ENCODE peak calls at places on chromosomes 11 and 22, in ten cellular contexts. F is hippocampal formation; N is CD4-positive, alpha-beta T cell; D is RWPE1; E is LoVo; A is lung; L is GM10248; K is activated gamma-delta T cell; Y is GM12891; Q is midbrain. X is an unnamed sample.

GRCh38 chr22:33920927-33921575 is 775 bp upstream of the LARGE1 start:
- DNase-seq in K (peak; percentile 41), L (peak; percentile 90), D (peak; percentile 62), F (peak; percentile 98), E (peak; percentile 96), A (peak; percentile 97), Q (peak; percentile 97), N (peak; percentile 65), Y (peak; percentile 86), X (peak; percentile 97)

GRCh38 chr11:73334244-73335203 is 26.4 kb downstream of the ARHGEF17 start:
- DNase-seq in A (peak; percentile 71), N (no peak), Y (no peak), E (peak; percentile 29), K (no peak), Q (no peak), D (peak; percentile 77), L (peak; percentile 67), F (no peak), X (no peak)

GRCh38 chr22:46763051-46763705 is 728 bp downstream of the TBC1D22A start:
- DNase-seq in A (no peak), F (no peak), E (peak; percentile 13), N (no peak), D (no peak), Q (no peak), Y (peak; percentile 66), L (peak; percentile 85), K (peak; percentile 36), X (peak; percentile 69)

GRCh38 chr22:17303840-17304779 is 65.2 kb upstream of the CECR2 start:
- DNase-seq in K (no peak), Q (no peak), E (no peak), L (peak; percentile 76), A (peak; percentile 22), F (no peak), Y (peak; percentile 47), D (no peak), N (no peak), X (no peak)

GRCh38 chr11:101466352-101466751 is 117.5 kb downstream of the TRPC6 start:
- DNase-seq in Q (no peak), K (no peak), D (no peak), N (no peak), E (no peak), Y (no peak), L (no peak), A (no peak), F (no peak), X (no peak)

GRCh38 chr11:130179396-130180306 is 20.1 kb downstream of the ST14 start:
- DNase-seq in K (no peak), N (no peak), E (peak; percentile 65), D (no peak), Y (no peak), F (no peak), A (peak; percentile 39), L (no peak), Q (no peak), X (peak; percentile 82)

GRCh38 chr11:110518809-110519514 is 89.2 kb downstream of the FDX1 start:
- DNase-seq in A (no peak), Y (no peak), F (no peak), K (no peak), D (no peak), L (no peak), E (no peak), Q (no peak), N (no peak), X (no peak)

GRCh38 chr11:22685111-22685510 is 18.7 kb downstream of the GAS2 start:
- DNase-seq in L (no peak), A (no peak), N (no peak), D (no peak), Q (no peak), Y (no peak), K (no peak), F (no peak), E (no peak), X (no peak)

GRCh38 chr11:118872403-118872821 is 11.3 kb upstream of the CXCR5 start:
- DNase-seq in N (no peak), K (no peak), A (no peak), E (no peak), L (peak; percentile 65), Y (no peak), F (no peak), Q (no peak), D (no peak), X (no peak)

GRCh38 chr11:75169101-75169885 is 18.4 kb downstream of the SLCO2B1 start:
- DNase-seq in L (no peak), Y (no peak), N (no peak), D (no peak), E (no peak), F (no peak), A (no peak), Q (no peak), K (no peak), X (no peak)

GRCh38 chr11:58622344-58622743 is at the start of gene CNTF:
- DNase-seq in Q (no peak), F (no peak), K (no peak), D (no peak), N (no peak), E (no peak), Y (no peak), A (no peak), L (no peak), X (no peak)

GRCh38 chr22:38313384-38313955 is 3.8 kb downstream of the CSNK1E start:
- DNase-seq in Q (peak; percentile 42), F (peak; percentile 37), D (peak; percentile 69), L (no peak), N (no peak), A (no peak), E (no peak), K (no peak), Y (no peak), X (no peak)

GRCh38 chr11:10522921-10523320 is 18.1 kb downstream of the RNF141 start:
- DNase-seq in L (no peak), Y (no peak), Q (peak; percentile 62), D (no peak), A (no peak), K (no peak), N (no peak), F (no peak), E (peak; percentile 20), X (no peak)

GRCh38 chr11:15507592-15507991 is 392.9 kb downstream of the INSC start:
- DNase-seq in Y (no peak), E (peak; percentile 67), F (no peak), A (no peak), K (no peak), Q (no peak), N (no peak), D (no peak), L (no peak), X (peak; percentile 93)

GRCh38 chr11:16605440-16605970 is 132.9 kb upstream of the C11orf58 start:
- DNase-seq in N (no peak), F (no peak), A (no peak), Q (peak; percentile 44), Y (no peak), K (no peak), L (peak; percentile 10), D (no peak), E (peak; percentile 2), X (peak; percentile 37)

GRCh38 chr11:17864478-17864941 is 129.9 kb downstream of the KCNC1 start:
- DNase-seq in F (no peak), Q (no peak), N (no peak), D (peak; percentile 20), E (peak; percentile 34), Y (no peak), K (no peak), L (no peak), A (no peak), X (peak; percentile 42)

GRCh38 chr11:106482920-106483761 is 405.7 kb downstream of the AASDHPPT start:
- DNase-seq in D (peak; percentile 46), Q (peak; percentile 41), Y (no peak), F (peak; percentile 17), E (no peak), K (no peak), A (no peak), L (no peak), N (no peak), X (no peak)

GRCh38 chr11:121318848-121319834 is 26.6 kb downstream of the SC5D start:
- DNase-seq in L (no peak), D (peak; percentile 59), K (no peak), Q (peak; percentile 64), E (peak; percentile 53), Y (no peak), F (peak; percentile 41), N (peak; percentile 14), A (no peak), X (peak; percentile 55)

GRCh38 chr22:47552541-47553205 is 790.2 kb downstream of the TBC1D22A start:
- DNase-seq in E (no peak), A (no peak), D (no peak), L (no peak), Y (no peak), F (no peak), N (no peak), Q (no peak), K (no peak), X (no peak)

GRCh38 chr11:104522650-104523049 is 358.7 kb upstream of the PDGFD start:
- DNase-seq in K (no peak), D (no peak), Q (no peak), Y (no peak), A (no peak), N (no peak), E (no peak), F (no peak), L (no peak), X (no peak)

GRCh38 chr11:61776561-61777075 is 15.8 kb downstream of the TMEM258 start:
- DNase-seq in D (peak; percentile 74), L (peak; percentile 90), K (no peak), A (peak; percentile 41), Q (peak; percentile 56), E (no peak), Y (peak; percentile 97), F (peak; percentile 56), N (peak; percentile 44), X (peak; percentile 73)

GRCh38 chr11:105802390-105802789 is 192.5 kb downstream of the GRIA4 start:
- DNase-seq in Y (no peak), N (no peak), A (no peak), Q (no peak), F (no peak), D (no peak), E (no peak), K (no peak), L (no peak), X (no peak)

GRCh38 chr11:73652046-73652730 is 5.8 kb downstream of the PLEKHB1 start:
- DNase-seq in E (no peak), Q (peak; percentile 93), N (no peak), L (no peak), A (no peak), D (no peak), K (no peak), Y (no peak), F (peak; percentile 94), X (peak; percentile 31)

GRCh38 chr11:111148953-111149352 is 96.6 kb upstream of the POU2AF2 start:
- DNase-seq in D (no peak), Q (no peak), A (no peak), Y (no peak), L (no peak), F (no peak), E (no peak), K (no peak), N (no peak), X (no peak)

GRCh38 chr11:65243773-65244172 is 18.0 kb upstream of the POLA2 start:
- DNase-seq in D (no peak), N (no peak), L (no peak), A (no peak), F (no peak), Q (no peak), E (no peak), K (no peak), Y (no peak), X (no peak)

GRCh38 chr22:42270512-42271190 is at the start of gene TCF20:
- DNase-seq in A (peak; percentile 79), D (peak; percentile 79), Q (peak; percentile 77), N (peak; percentile 58), E (peak; percentile 78), F (peak; percentile 53), K (peak; percentile 71), L (peak; percentile 96), Y (peak; percentile 96), X (peak; percentile 80)

GRCh38 chr22:37635157-37635556 is 4.3 kb upstream of the SH3BP1 start:
- DNase-seq in F (no peak), L (no peak), K (no peak), Y (no peak), E (no peak), A (no peak), N (no peak), Q (no peak), D (no peak), X (no peak)

GRCh38 chr11:107018902-107019493 is 722 bp upstream of the GUCY1A2 start:
- DNase-seq in A (peak; percentile 52), K (no peak), L (peak; percentile 52), E (no peak), D (peak; percentile 68), F (peak; percentile 58), Y (peak; percentile 13), Q (peak; percentile 60), N (no peak), X (peak; percentile 3)

X was measured in small intestine.